ENCODE peak calls at places on chromosomes 3 and 15, in five cellular contexts. One of them, this sample, is unnamed.

GRCh38 chr3:156680243-156680930 is 6.0 kb downstream of the TIPARP start:
- DNase-seq in GM12878: no peak
- DNase-seq in spleen: no peak
- DNase-seq in fibroblast of lung: no peak
- DNase-seq in osteoblast: no peak
- DNase-seq in this sample: no peak

GRCh38 chr15:75335313-75335704 is 554 bp upstream of the COMMD4 start:
- DNase-seq in GM12878: no peak
- DNase-seq in spleen: no peak
- DNase-seq in fibroblast of lung: no peak
- DNase-seq in osteoblast: no peak
- DNase-seq in this sample: no peak

GRCh38 chr15:64152507-64153387 is 1.2 kb downstream of the SNX22 start:
- DNase-seq in GM12878: no peak
- DNase-seq in spleen: no peak
- DNase-seq in fibroblast of lung: no peak
- DNase-seq in osteoblast: peak; percentile 86
- DNase-seq in this sample: no peak

GRCh38 chr15:59338414-59338813 is 34.3 kb downstream of the MYO1E start:
- DNase-seq in GM12878: no peak
- DNase-seq in spleen: no peak
- DNase-seq in fibroblast of lung: no peak
- DNase-seq in osteoblast: no peak
- DNase-seq in this sample: no peak

GRCh38 chr15:93030430-93031102 is 58.4 kb downstream of the RGMA start:
- DNase-seq in GM12878: peak; percentile 7
- DNase-seq in spleen: peak; percentile 87
- DNase-seq in fibroblast of lung: peak; percentile 65
- DNase-seq in osteoblast: peak; percentile 98
- DNase-seq in this sample: peak; percentile 87

GRCh38 chr15:82056900-82057825 is 11.3 kb upstream of the MEX3B start:
- DNase-seq in GM12878: no peak
- DNase-seq in spleen: no peak
- DNase-seq in fibroblast of lung: no peak
- DNase-seq in osteoblast: no peak
- DNase-seq in this sample: no peak

GRCh38 chr3:52229656-52230055 is 4.2 kb upstream of the TLR9 start:
- DNase-seq in GM12878: no peak
- DNase-seq in spleen: no peak
- DNase-seq in fibroblast of lung: no peak
- DNase-seq in osteoblast: no peak
- DNase-seq in this sample: peak; percentile 34

GRCh38 chr3:171932153-171932567 is 89.0 kb downstream of the TMEM212 start:
- DNase-seq in GM12878: no peak
- DNase-seq in spleen: no peak
- DNase-seq in fibroblast of lung: no peak
- DNase-seq in osteoblast: no peak
- DNase-seq in this sample: no peak

DNA sequence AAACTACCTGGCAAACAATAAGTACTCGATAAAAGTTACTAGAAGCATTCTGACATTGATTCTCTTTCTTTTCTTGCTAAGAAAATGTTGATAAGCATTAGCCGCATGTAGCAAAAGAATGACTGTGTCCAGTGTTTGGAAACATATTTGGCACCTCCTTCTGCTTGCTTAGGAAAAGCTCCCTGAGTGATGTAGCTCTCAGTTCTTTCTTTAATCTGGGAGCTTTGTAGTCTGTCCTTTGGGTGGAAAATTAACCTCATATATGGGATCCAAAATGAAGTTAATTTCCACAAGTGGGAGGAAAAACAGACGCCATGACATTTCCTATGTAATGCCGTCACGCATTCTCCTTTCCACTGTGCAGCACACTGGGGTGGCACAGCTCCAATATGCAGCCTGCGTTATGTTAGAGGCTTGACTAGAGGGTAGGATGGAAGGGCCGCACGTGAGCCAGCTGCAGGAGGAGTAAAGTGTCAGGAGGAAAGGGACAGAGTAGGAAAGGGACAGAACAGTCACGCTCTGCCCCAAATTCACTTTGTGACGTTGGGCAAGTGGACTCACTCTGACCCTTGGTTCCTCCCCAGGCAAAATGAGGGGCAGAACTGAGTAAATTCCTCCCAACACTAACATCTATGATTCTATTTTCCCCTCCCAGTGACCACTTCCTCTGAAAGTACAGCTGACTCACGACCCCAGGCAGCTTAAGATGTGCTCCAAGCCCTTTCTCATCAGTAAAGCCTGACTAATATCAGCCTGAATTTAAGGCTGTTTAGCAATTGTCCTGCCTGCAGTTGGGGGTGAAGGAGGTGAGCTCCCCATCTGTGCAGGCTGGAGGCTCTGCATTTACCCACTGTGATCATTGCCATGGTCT is 176.4 kb upstream of the PFN2 start:
- DNase-seq in GM12878: no peak
- DNase-seq in spleen: no peak
- DNase-seq in fibroblast of lung: peak; percentile 97
- DNase-seq in osteoblast: peak; percentile 63
- DNase-seq in this sample: peak; percentile 81
- H3K4me3 ChIP-seq in GM12878: no peak overlapping the region
- H3K4me3 ChIP-seq in spleen: no peak overlapping the region
- H3K4me3 ChIP-seq in fibroblast of lung: peak overlapping the region; percentile 9
- H3K4me3 ChIP-seq in osteoblast: peak overlapping the region; percentile 37
- H3K4me3 ChIP-seq in this sample: peak overlapping the region; percentile 17

GRCh38 chr3:53729618-53730017 is 116.6 kb downstream of the CHDH start:
- DNase-seq in GM12878: no peak
- DNase-seq in spleen: no peak
- DNase-seq in fibroblast of lung: no peak
- DNase-seq in osteoblast: no peak
- DNase-seq in this sample: no peak

GRCh38 chr3:53728606-53729005 is 117.6 kb downstream of the CHDH start:
- DNase-seq in GM12878: no peak
- DNase-seq in spleen: no peak
- DNase-seq in fibroblast of lung: no peak
- DNase-seq in osteoblast: no peak
- DNase-seq in this sample: no peak

GRCh38 chr3:53729130-53729529 is 117.1 kb downstream of the CHDH start:
- DNase-seq in GM12878: no peak
- DNase-seq in spleen: no peak
- DNase-seq in fibroblast of lung: no peak
- DNase-seq in osteoblast: no peak
- DNase-seq in this sample: no peak

GRCh38 chr3:53731934-53732624 is 114.1 kb downstream of the CHDH start:
- DNase-seq in GM12878: no peak
- DNase-seq in spleen: no peak
- DNase-seq in fibroblast of lung: no peak
- DNase-seq in osteoblast: no peak
- DNase-seq in this sample: no peak

DNA sequence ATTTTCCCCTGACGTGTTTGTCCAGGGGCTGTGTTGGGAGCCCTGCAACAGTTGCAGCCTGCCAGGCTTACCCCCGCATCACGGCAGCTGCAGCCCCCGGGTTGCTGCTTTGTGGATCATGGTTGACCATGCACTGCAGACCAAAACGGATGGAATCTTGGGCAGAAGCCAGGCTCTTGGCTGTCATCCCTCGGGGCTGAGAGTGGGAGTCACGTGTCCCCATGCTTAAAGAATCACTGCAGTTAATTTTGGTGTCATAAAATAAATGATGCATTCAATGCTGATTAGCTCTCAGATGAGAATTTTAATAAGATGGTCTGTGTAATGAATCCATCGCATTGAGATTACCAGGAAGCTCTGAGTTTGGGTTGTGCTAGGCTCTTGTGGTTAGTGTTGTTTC is 115.7 kb downstream of the CHDH start:
- DNase-seq in GM12878: no peak
- DNase-seq in spleen: no peak
- DNase-seq in fibroblast of lung: no peak
- DNase-seq in osteoblast: peak; percentile 88
- DNase-seq in this sample: no peak
- H3K4me1 ChIP-seq in GM12878: peaks cover 10% of the 10 kb centered on the region
- H3K4me1 ChIP-seq in spleen: no peaks in the 10 kb centered on the region
- H3K4me1 ChIP-seq in fibroblast of lung: no peaks in the 10 kb centered on the region
- H3K4me1 ChIP-seq in osteoblast: no peaks in the 10 kb centered on the region
- H3K4me1 ChIP-seq in this sample: no peaks in the 10 kb centered on the region

GRCh38 chr3:32469151-32469874 is 33.3 kb downstream of the CMTM6 start:
- DNase-seq in GM12878: no peak
- DNase-seq in spleen: no peak
- DNase-seq in fibroblast of lung: no peak
- DNase-seq in osteoblast: peak; percentile 97
- DNase-seq in this sample: no peak

GRCh38 chr3:32470362-32470761 is 32.3 kb downstream of the CMTM6 start:
- DNase-seq in GM12878: no peak
- DNase-seq in spleen: no peak
- DNase-seq in fibroblast of lung: no peak
- DNase-seq in osteoblast: no peak
- DNase-seq in this sample: no peak

GRCh38 chr3:32472716-32473115 is 29.9 kb downstream of the CMTM6 start:
- DNase-seq in GM12878: no peak
- DNase-seq in spleen: no peak
- DNase-seq in fibroblast of lung: no peak
- DNase-seq in osteoblast: no peak
- DNase-seq in this sample: no peak

GRCh38 chr3:32467333-32468070 is 35.1 kb downstream of the CMTM6 start:
- DNase-seq in GM12878: no peak
- DNase-seq in spleen: peak; percentile 96
- DNase-seq in fibroblast of lung: peak; percentile 56
- DNase-seq in osteoblast: peak; percentile 93
- DNase-seq in this sample: peak; percentile 84
- H3K4me3 ChIP-seq in GM12878: peak overlapping the region; percentile 43
- H3K4me3 ChIP-seq in spleen: peak overlapping the region; percentile 36
- H3K4me3 ChIP-seq in fibroblast of lung: peak overlapping the region; percentile 40
- H3K4me3 ChIP-seq in osteoblast: peak overlapping the region; percentile 32
- H3K4me3 ChIP-seq in this sample: peak overlapping the region; percentile 64

DNA sequence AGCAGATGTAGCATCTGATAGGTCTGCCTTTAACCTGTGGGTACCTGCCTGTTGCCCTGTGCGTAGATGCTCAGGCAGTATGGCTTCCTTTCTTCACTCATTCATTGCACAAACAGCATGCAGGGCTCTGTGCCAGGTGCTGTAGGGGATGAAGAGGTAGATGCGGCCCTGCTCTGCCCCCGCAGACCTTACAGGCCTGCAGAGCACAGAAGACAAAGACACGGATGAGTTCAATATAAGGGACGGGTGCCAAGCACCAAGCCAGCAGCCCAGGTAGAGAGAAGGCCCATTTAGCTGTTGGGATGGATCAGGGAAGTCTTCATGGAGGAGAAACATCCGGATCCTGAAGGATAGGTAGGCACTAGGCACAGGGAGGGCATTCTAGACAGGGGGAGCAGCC is 69.4 kb downstream of the AAGAB start:
- DNase-seq in GM12878: no peak
- DNase-seq in spleen: peak; percentile 33
- DNase-seq in fibroblast of lung: no peak
- DNase-seq in osteoblast: no peak
- DNase-seq in this sample: peak; percentile 51
- H3K4me1 ChIP-seq in GM12878: no peaks in the 10 kb centered on the region
- H3K4me1 ChIP-seq in spleen: peaks cover 18% of the 10 kb centered on the region
- H3K4me1 ChIP-seq in fibroblast of lung: peaks cover 59% of the 10 kb centered on the region
- H3K4me1 ChIP-seq in osteoblast: peaks cover 46% of the 10 kb centered on the region
- H3K4me1 ChIP-seq in this sample: peaks cover 75% of the 10 kb centered on the region

DNA sequence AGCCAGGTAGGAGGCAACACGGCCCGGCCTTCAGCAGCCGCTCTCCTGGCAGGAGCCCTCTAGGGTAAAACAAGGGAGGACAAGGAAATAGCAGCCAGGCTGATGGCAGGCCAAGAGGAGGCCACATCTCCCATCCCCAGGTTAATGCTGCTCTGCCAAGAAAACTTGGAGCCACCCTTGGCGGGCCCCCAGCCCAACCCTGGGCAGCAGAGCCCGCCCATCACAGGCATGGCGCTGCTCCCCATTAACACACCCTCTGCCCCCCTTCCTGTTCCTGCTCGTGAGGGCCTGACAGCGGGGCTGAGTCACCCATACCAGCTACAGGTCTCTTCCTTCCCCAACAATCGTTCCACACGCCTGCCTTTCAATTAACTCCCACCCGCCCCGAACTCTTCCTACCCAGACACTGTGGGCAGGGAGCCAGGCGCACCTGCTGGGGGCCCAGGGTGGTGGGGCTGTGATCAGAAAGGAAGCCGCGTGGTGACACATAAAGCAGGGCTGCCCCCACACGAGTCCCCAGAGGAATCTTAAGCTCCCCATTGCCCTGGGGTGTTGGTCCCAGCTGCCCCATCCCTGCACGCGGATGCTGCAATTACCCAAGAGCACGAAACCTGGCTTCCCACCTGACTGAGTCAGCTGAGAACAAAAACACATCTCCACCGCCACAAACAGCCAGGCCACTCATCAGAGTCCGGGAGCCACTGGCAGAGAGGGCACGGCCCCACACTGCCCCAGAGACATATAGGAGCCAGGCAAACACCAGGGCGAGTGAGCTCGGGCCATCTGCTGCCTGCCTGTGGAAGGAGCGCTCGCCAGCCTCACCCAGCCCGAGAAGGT is at the start of gene C15orf62:
- DNase-seq in GM12878: peak; percentile 53
- DNase-seq in spleen: peak; percentile 88
- DNase-seq in fibroblast of lung: peak; percentile 62
- DNase-seq in osteoblast: peak; percentile 84
- DNase-seq in this sample: peak; percentile 43
- H3K4me3 ChIP-seq in GM12878: no peak within 1 kb of the TSS
- H3K4me3 ChIP-seq in spleen: peak within 1 kb of the TSS; percentile 16
- H3K4me3 ChIP-seq in fibroblast of lung: no peak within 1 kb of the TSS
- H3K4me3 ChIP-seq in osteoblast: no peak within 1 kb of the TSS
- H3K4me3 ChIP-seq in this sample: no peak within 1 kb of the TSS

DNA sequence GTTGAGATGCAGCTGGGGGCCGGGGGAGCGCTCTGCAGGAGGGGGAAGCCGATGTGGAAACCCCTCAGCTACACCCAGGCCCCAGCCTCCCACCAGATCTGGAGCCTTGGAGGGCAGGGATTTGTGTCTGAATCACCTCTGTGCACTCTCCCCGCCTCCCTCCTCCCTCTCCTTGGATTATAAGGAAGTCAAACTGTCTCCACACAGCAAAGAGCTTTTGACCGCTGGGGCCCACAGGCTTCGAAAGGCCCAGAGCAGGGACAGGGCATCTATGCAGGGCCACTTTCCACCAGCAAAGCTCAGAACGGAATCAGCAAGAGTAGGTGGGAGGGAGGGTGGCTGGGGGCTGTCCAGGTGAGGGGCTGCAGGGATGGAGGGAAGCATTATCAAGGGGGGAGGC is 68.9 kb downstream of the IQSEC1 start:
- DNase-seq in GM12878: no peak
- DNase-seq in spleen: peak; percentile 79
- DNase-seq in fibroblast of lung: no peak
- DNase-seq in osteoblast: peak; percentile 31
- DNase-seq in this sample: no peak
- H3K4me1 ChIP-seq in GM12878: peaks cover 84% of the 10 kb centered on the region
- H3K4me1 ChIP-seq in spleen: peaks cover 100% of the 10 kb centered on the region
- H3K4me1 ChIP-seq in fibroblast of lung: no peaks in the 10 kb centered on the region
- H3K4me1 ChIP-seq in osteoblast: peaks cover 9% of the 10 kb centered on the region
- H3K4me1 ChIP-seq in this sample: no peaks in the 10 kb centered on the region

DNA sequence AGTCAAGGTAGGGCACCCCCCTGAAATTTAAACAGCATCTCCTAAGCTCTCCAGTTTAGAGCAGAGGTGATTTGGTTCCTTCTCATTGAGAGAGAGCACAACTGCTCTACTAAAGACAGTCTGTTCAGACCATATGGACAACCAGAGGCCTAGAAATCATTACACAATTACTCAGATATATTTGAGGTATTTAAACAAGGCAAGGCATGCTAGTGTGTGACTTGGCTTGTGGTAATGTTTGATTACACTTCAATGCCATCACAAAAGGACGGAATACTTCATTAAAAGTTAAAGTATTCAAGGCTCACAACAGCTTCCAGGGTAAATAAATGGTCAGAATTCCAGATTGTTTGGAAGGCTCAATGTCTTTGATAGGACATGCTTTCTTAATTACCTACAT is 110.2 kb downstream of the LRTM1 start:
- DNase-seq in GM12878: no peak
- DNase-seq in spleen: no peak
- DNase-seq in fibroblast of lung: no peak
- DNase-seq in osteoblast: no peak
- DNase-seq in this sample: no peak
- H3K4me3 ChIP-seq in GM12878: no peak overlapping the region
- H3K4me3 ChIP-seq in spleen: no peak overlapping the region
- H3K4me3 ChIP-seq in fibroblast of lung: no peak overlapping the region
- H3K4me3 ChIP-seq in osteoblast: no peak overlapping the region
- H3K4me3 ChIP-seq in this sample: no peak overlapping the region